ENCODE peak calls at places on chromosomes 7 and 10, in ten cellular contexts. M is ovary; T is SW 1271; E is occipital lobe; L is GM12865; N is substantia nigra; D is vagina; Z is ecto neural progenitor cell; F is naive thymus-derived CD8-positive, alpha-beta T cell; B is GF-D8. U is an unnamed sample.

GRCh38 chr7:128591705-128592104 is 80.4 kb upstream of the GARIN1A start:
- DNase-seq in M (no peak), T (no peak), E (no peak), L (no peak), N (no peak), D (no peak), Z (no peak), F (no peak), B (no peak), U (peak)

GRCh38 chr10:9745158-9745557 is 1272.5 kb upstream of the CELF2 start:
- DNase-seq in M (no peak), T (no peak), E (no peak), L (no peak), N (no peak), D (no peak), Z (no peak), F (no peak), B (no peak), U (no peak)

GRCh38 chr10:21523007-21523406 is 2.5 kb downstream of the SKIDA1 start:
- DNase-seq in M (no peak), T (no peak), E (no peak), L (no peak), N (no peak), D (no peak), Z (no peak), F (no peak), B (peak), U (no peak)

GRCh38 chr7:30679664-30680063 is 2.6 kb downstream of the CRHR2 start:
- DNase-seq in M (no peak), T (no peak), E (no peak), L (no peak), N (no peak), D (no peak), Z (no peak), F (no peak), B (no peak), U (no peak)

GRCh38 chr7:124041439-124041838 is 8.6 kb upstream of the TMEM229A start:
- DNase-seq in M (no peak), T (no peak), E (no peak), L (no peak), N (no peak), D (no peak), Z (no peak), F (no peak), B (no peak), U (no peak)

GRCh38 chr7:98107313-98107691 is 640 bp downstream of the LMTK2 start:
- DNase-seq in M (no peak), T (peak), E (no peak), L (peak), N (no peak), D (no peak), Z (peak), F (peak), B (peak), U (no peak)

GRCh38 chr7:127653396-127653795 is 1.4 kb downstream of the SND1 start:
- DNase-seq in M (no peak), T (no peak), E (no peak), L (no peak), N (no peak), D (no peak), Z (no peak), F (no peak), B (no peak), U (no peak)

GRCh38 chr10:96968682-96969423 is 136.8 kb downstream of the LCOR start:
- DNase-seq in M (no peak), T (no peak), E (no peak), L (no peak), N (no peak), D (no peak), Z (no peak), F (no peak), B (no peak), U (no peak)

GRCh38 chr7:5549096-5549896 is 125.7 kb upstream of the TNRC18 start:
- DNase-seq in M (no peak), T (peak), E (no peak), L (peak), N (no peak), D (no peak), Z (no peak), F (no peak), B (no peak), U (no peak)

GRCh38 chr7:132738254-132738653 is 162.0 kb upstream of the PLXNA4 start:
- DNase-seq in M (no peak), T (no peak), E (no peak), L (no peak), N (no peak), D (no peak), Z (no peak), F (no peak), B (no peak), U (no peak)